ENCODE peak calls at places on chromosome 18, in four cellular contexts. One of them, this sample, is unnamed.

GRCh38 chr18:62524443-62525200 is 1.8 kb downstream of the ZCCHC2 start:
- DNase-seq in AG09309: no peak
- DNase-seq in esophagus muscularis mucosa: peak; percentile 93
- DNase-seq in testis: peak; percentile 71
- DNase-seq in this sample: peak; percentile 81

GRCh38 chr18:42258301-42258965 is 303.4 kb downstream of the PIK3C3 start:
- DNase-seq in esophagus muscularis mucosa: no peak
- DNase-seq in testis: no peak
- DNase-seq in AG09309: no peak
- DNase-seq in this sample: no peak

GRCh38 chr18:57518533-57518932 is 68.0 kb downstream of the FECH start:
- DNase-seq in esophagus muscularis mucosa: no peak
- DNase-seq in AG09309: no peak
- DNase-seq in testis: no peak
- DNase-seq in this sample: no peak

GRCh38 chr18:3256693-3257626 is 5.0 kb upstream of the MYL12B start:
- DNase-seq in esophagus muscularis mucosa: no peak
- DNase-seq in testis: no peak
- DNase-seq in AG09309: no peak
- DNase-seq in this sample: no peak

GRCh38 chr18:52046842-52047241 is 293.2 kb upstream of the DCC start:
- DNase-seq in esophagus muscularis mucosa: no peak
- DNase-seq in testis: no peak
- DNase-seq in AG09309: no peak
- DNase-seq in this sample: no peak

GRCh38 chr18:79583426-79583825 is 96.2 kb upstream of the CTDP1 start:
- DNase-seq in testis: no peak
- DNase-seq in esophagus muscularis mucosa: no peak
- DNase-seq in AG09309: no peak
- DNase-seq in this sample: peak; percentile 5

GRCh38 chr18:64693756-64694155 is 544.9 kb upstream of the LINC00305 start:
- DNase-seq in esophagus muscularis mucosa: no peak
- DNase-seq in testis: no peak
- DNase-seq in AG09309: no peak
- DNase-seq in this sample: no peak

GRCh38 chr18:50313031-50313607 is 25.6 kb upstream of the CXXC1 start:
- DNase-seq in esophagus muscularis mucosa: no peak
- DNase-seq in AG09309: no peak
- DNase-seq in testis: no peak
- DNase-seq in this sample: no peak

GRCh38 chr18:67735506-67735905 is 219.0 kb upstream of the DSEL start:
- DNase-seq in testis: no peak
- DNase-seq in esophagus muscularis mucosa: no peak
- DNase-seq in AG09309: no peak
- DNase-seq in this sample: no peak

GRCh38 chr18:26993568-26993967 is 128.1 kb upstream of the AQP4 start:
- DNase-seq in esophagus muscularis mucosa: no peak
- DNase-seq in AG09309: no peak
- DNase-seq in testis: no peak
- DNase-seq in this sample: no peak

GRCh38 chr18:49459404-49460171 is 857 bp downstream of the DYM start:
- DNase-seq in esophagus muscularis mucosa: no peak
- DNase-seq in AG09309: no peak
- DNase-seq in testis: no peak
- DNase-seq in this sample: no peak

GRCh38 chr18:22084547-22084946 is 84.8 kb upstream of the GATA6 start:
- DNase-seq in AG09309: no peak
- DNase-seq in testis: no peak
- DNase-seq in esophagus muscularis mucosa: no peak
- DNase-seq in this sample: peak; percentile 71

GRCh38 chr18:7945882-7946281 is 378.8 kb downstream of the PTPRM start:
- DNase-seq in AG09309: peak; percentile 73
- DNase-seq in testis: no peak
- DNase-seq in esophagus muscularis mucosa: no peak
- DNase-seq in this sample: no peak

GRCh38 chr18:51537487-51537886 is 340.0 kb upstream of the MEX3C start:
- DNase-seq in AG09309: no peak
- DNase-seq in testis: peak; percentile 68
- DNase-seq in esophagus muscularis mucosa: no peak
- DNase-seq in this sample: no peak

GRCh38 chr18:78559584-78559983 is 420.0 kb upstream of the SALL3 start:
- DNase-seq in testis: no peak
- DNase-seq in AG09309: no peak
- DNase-seq in esophagus muscularis mucosa: peak; percentile 81
- DNase-seq in this sample: no peak

GRCh38 chr18:35770360-35770759 is 188.8 kb downstream of the GALNT1 start:
- DNase-seq in testis: no peak
- DNase-seq in AG09309: no peak
- DNase-seq in esophagus muscularis mucosa: no peak
- DNase-seq in this sample: no peak

GRCh38 chr18:23300211-23300887 is 152.7 kb upstream of the RIOK3 start:
- DNase-seq in esophagus muscularis mucosa: no peak
- DNase-seq in testis: no peak
- DNase-seq in AG09309: no peak
- DNase-seq in this sample: no peak

GRCh38 chr18:9619056-9619455 is 4.7 kb upstream of the PPP4R1 start:
- DNase-seq in esophagus muscularis mucosa: no peak
- DNase-seq in AG09309: no peak
- DNase-seq in testis: no peak
- DNase-seq in this sample: no peak
- H3K4me3 ChIP-seq in esophagus muscularis mucosa: no peak overlapping the region
- H3K4me3 ChIP-seq in AG09309: no peak overlapping the region
- H3K4me3 ChIP-seq in testis: no peak overlapping the region
- H3K4me3 ChIP-seq in this sample: no peak overlapping the region

DNA sequence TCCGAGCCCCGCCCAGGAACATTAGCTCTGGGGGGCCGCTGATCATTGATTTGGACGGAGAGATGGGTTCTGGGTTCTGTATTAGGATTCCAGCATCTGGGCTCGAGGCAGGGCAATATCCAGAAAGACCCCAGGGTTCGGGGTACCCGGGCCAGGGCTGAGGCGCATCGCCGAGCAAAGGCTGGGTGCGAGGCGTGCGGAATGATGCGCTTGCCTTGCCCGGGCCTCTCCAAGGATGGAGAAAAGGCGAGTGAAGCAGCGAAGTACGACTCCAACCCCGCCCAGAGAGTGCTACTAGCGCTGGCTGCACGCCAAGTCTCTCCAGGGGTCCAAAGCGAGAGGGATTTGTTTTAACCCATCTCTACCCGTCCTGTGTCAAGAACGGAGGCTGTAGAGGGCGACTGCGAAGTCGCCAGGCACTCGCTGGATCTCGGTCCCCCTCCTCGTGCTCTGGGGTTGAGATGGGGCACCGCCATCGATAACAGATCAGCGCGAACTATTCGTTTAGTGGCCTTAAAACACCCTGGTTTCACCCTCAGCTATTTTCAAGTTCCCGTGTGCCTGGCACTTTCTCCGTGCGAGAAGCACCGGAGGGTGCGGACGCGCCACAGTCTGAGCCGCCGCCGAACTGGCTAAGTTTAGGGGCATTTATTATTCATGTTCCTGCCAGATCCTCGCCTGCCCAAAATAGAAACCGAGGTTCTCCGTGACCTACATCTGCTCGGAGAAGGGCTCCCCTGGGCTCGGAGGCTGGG is 1.9 kb downstream of the ADCYAP1 start:
- DNase-seq in AG09309: no peak
- DNase-seq in esophagus muscularis mucosa: peak; percentile 24
- DNase-seq in testis: no peak
- DNase-seq in this sample: no peak
- H3K4me3 ChIP-seq in AG09309: no peak overlapping the region
- H3K4me3 ChIP-seq in esophagus muscularis mucosa: peak overlapping the region; percentile 56
- H3K4me3 ChIP-seq in testis: peak overlapping the region; percentile 53
- H3K4me3 ChIP-seq in this sample: no peak overlapping the region

GRCh38 chr18:76838182-76838581 is 15.8 kb downstream of the ZNF236 start:
- DNase-seq in testis: no peak
- DNase-seq in AG09309: no peak
- DNase-seq in esophagus muscularis mucosa: no peak
- DNase-seq in this sample: no peak
- H3K4me3 ChIP-seq in testis: no peak overlapping the region
- H3K4me3 ChIP-seq in AG09309: no peak overlapping the region
- H3K4me3 ChIP-seq in esophagus muscularis mucosa: no peak overlapping the region
- H3K4me3 ChIP-seq in this sample: no peak overlapping the region

DNA sequence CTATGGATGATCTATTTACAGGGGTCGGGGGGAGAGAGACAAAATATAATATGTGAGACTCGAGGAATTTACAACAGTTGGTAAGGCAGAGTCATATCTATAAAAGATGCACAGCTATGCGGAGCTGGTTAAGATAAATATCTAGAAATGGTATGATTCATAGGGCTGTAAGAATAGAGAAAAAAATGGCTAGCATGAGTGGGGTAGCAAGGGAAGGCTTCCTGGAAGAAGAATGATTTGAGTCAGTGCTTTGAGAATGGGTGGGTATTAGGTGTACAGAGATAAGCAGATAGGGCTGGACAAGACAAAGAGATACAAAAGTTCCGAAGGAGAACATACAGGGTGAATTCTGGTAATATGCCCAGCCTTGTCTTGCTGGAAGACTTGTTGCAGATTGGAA is 291.5 kb upstream of the CCDC68 start:
- DNase-seq in AG09309: no peak
- DNase-seq in esophagus muscularis mucosa: no peak
- DNase-seq in testis: no peak
- DNase-seq in this sample: no peak
- H3K4me3 ChIP-seq in AG09309: no peak overlapping the region
- H3K4me3 ChIP-seq in esophagus muscularis mucosa: no peak overlapping the region
- H3K4me3 ChIP-seq in testis: no peak overlapping the region
- H3K4me3 ChIP-seq in this sample: no peak overlapping the region

GRCh38 chr18:75071484-75071785 is 137.5 kb downstream of the PTGR3 start:
- DNase-seq in esophagus muscularis mucosa: no peak
- DNase-seq in AG09309: no peak
- DNase-seq in testis: no peak
- DNase-seq in this sample: peak; percentile 76
- H3K4me3 ChIP-seq in esophagus muscularis mucosa: no peak overlapping the region
- H3K4me3 ChIP-seq in AG09309: no peak overlapping the region
- H3K4me3 ChIP-seq in testis: no peak overlapping the region
- H3K4me3 ChIP-seq in this sample: no peak overlapping the region

GRCh38 chr18:75203456-75204261 is 5.3 kb downstream of the PTGR3 start:
- DNase-seq in testis: peak; percentile 49
- DNase-seq in AG09309: no peak
- DNase-seq in esophagus muscularis mucosa: peak; percentile 91
- DNase-seq in this sample: no peak
- H3K4me3 ChIP-seq in testis: peak overlapping the region; percentile 62
- H3K4me3 ChIP-seq in AG09309: peak overlapping the region; percentile 55
- H3K4me3 ChIP-seq in esophagus muscularis mucosa: peak overlapping the region; percentile 96
- H3K4me3 ChIP-seq in this sample: no peak overlapping the region

GRCh38 chr18:32091325-32091723 is 350 bp upstream of the RNF138 start:
- DNase-seq in testis: no peak
- DNase-seq in esophagus muscularis mucosa: no peak
- DNase-seq in AG09309: no peak
- DNase-seq in this sample: no peak
- H3K4me3 ChIP-seq in testis: peak overlapping the region; percentile 93
- H3K4me3 ChIP-seq in esophagus muscularis mucosa: peak overlapping the region; percentile 86
- H3K4me3 ChIP-seq in AG09309: peak overlapping the region; percentile 64
- H3K4me3 ChIP-seq in this sample: peak overlapping the region; percentile 42

GRCh38 chr18:33579147-33579867 is 1.3 kb downstream of the ASXL3 start:
- DNase-seq in esophagus muscularis mucosa: no peak
- DNase-seq in testis: no peak
- DNase-seq in AG09309: no peak
- DNase-seq in this sample: no peak
- H3K4me3 ChIP-seq in esophagus muscularis mucosa: peak overlapping the region; percentile 84
- H3K4me3 ChIP-seq in testis: peak overlapping the region; percentile 53
- H3K4me3 ChIP-seq in AG09309: no peak overlapping the region
- H3K4me3 ChIP-seq in this sample: peak overlapping the region; percentile 43

GRCh38 chr18:12278765-12279682 is 24.9 kb downstream of the CIDEA start:
- DNase-seq in AG09309: peak; percentile 78
- DNase-seq in testis: peak; percentile 78
- DNase-seq in esophagus muscularis mucosa: peak; percentile 94
- DNase-seq in this sample: peak; percentile 56
- H3K4me3 ChIP-seq in AG09309: peak overlapping the region; percentile 33
- H3K4me3 ChIP-seq in testis: peak overlapping the region; percentile 27
- H3K4me3 ChIP-seq in esophagus muscularis mucosa: peak overlapping the region; percentile 60
- H3K4me3 ChIP-seq in this sample: no peak overlapping the region

This sample was measured in mucosa of descending colon.